ENCODE peak calls at places on chromosomes 6 and 20, in nine cellular contexts. N is dorsolateral prefrontal cortex; T is C1 segment of cervical spinal cord; D is heart right ventricle; M is CD4-positive, CD25-positive, alpha-beta regulatory T cell; L is GM10248; W is hippocampal formation; Z is endothelial cell; F is CD4-positive, alpha-beta memory T cell. H is an unnamed sample.

GRCh38 chr6:54427396-54427910 is 119.2 kb downstream of the TINAG start:
- DNase-seq in N (no peak), T (no peak), D (no peak), M (no peak), L (no peak), W (no peak), Z (no peak), F (no peak), H (no peak)

GRCh38 chr6:122289721-122290501 is 109.5 kb upstream of the HSF2 start:
- DNase-seq in N (no peak), T (peak), D (no peak), M (no peak), L (no peak), W (peak), Z (peak), F (no peak), H (no peak)

GRCh38 chr20:19626896-19627295 is 131.2 kb upstream of the RIN2 start:
- DNase-seq in N (no peak), T (no peak), D (no peak), M (no peak), L (no peak), W (no peak), Z (no peak), F (no peak), H (no peak)

GRCh38 chr6:31933537-31933936 is 6.0 kb downstream of the C2 start:
- DNase-seq in N (no peak), T (no peak), D (no peak), M (no peak), L (no peak), W (no peak), Z (no peak), F (no peak), H (no peak)

GRCh38 chr20:6588296-6588695 is 179.2 kb upstream of the BMP2 start:
- DNase-seq in N (no peak), T (no peak), D (no peak), M (no peak), L (no peak), W (no peak), Z (no peak), F (no peak), H (no peak)

GRCh38 chr20:7025635-7026034 is 258.1 kb downstream of the BMP2 start:
- DNase-seq in N (no peak), T (no peak), D (no peak), M (no peak), L (no peak), W (no peak), Z (no peak), F (no peak), H (no peak)

GRCh38 chr6:43724354-43724753 is 36.8 kb upstream of the MRPS18A start:
- DNase-seq in N (no peak), T (no peak), D (no peak), M (no peak), L (no peak), W (no peak), Z (no peak), F (no peak), H (no peak)

GRCh38 chr20:17611290-17611539 is 41.3 kb downstream of the DSTN start:
- DNase-seq in N (no peak), T (no peak), D (no peak), M (no peak), L (no peak), W (no peak), Z (peak), F (no peak), H (no peak)

GRCh38 chr6:118228856-118229255 is 319.2 kb upstream of the PLN start:
- DNase-seq in N (no peak), T (no peak), D (no peak), M (no peak), L (no peak), W (no peak), Z (no peak), F (no peak), H (no peak)